ENCODE peak calls at places on chromosomes 13 and 19, in eight cellular contexts. One of them, this sample, is unnamed.

GRCh38 chr13:39485314-39485700 is 117.7 kb downstream of the LHFPL6 start:
- DNase-seq in ascending aorta: no peak
- DNase-seq in cardiac muscle cell: peak; percentile 35
- DNase-seq in choroid plexus epithelial cell: peak; percentile 41
- DNase-seq in HFF-Myc: no peak
- DNase-seq in stimulated activated CD8-positive, alpha-beta memory T cell treated with anti-CD3 and anti-CD28 coated beads, Interleukin-7, amount 100 ng/mL, for 24 hours: no peak
- DNase-seq in WTC11: no peak
- DNase-seq in head of caudate nucleus: no peak
- DNase-seq in this sample: no peak

GRCh38 chr13:32669030-32669646 is 82.9 kb downstream of the PDS5B start:
- DNase-seq in ascending aorta: no peak
- DNase-seq in cardiac muscle cell: peak; percentile 74
- DNase-seq in choroid plexus epithelial cell: peak; percentile 81
- DNase-seq in HFF-Myc: peak; percentile 14
- DNase-seq in stimulated activated CD8-positive, alpha-beta memory T cell treated with anti-CD3 and anti-CD28 coated beads, Interleukin-7, amount 100 ng/mL, for 24 hours: no peak
- DNase-seq in WTC11: no peak
- DNase-seq in head of caudate nucleus: no peak
- DNase-seq in this sample: peak; percentile 50

GRCh38 chr13:32159147-32159869 is 127.7 kb downstream of the FRY start:
- DNase-seq in ascending aorta: no peak
- DNase-seq in cardiac muscle cell: peak; percentile 49
- DNase-seq in choroid plexus epithelial cell: peak; percentile 11
- DNase-seq in HFF-Myc: no peak
- DNase-seq in stimulated activated CD8-positive, alpha-beta memory T cell treated with anti-CD3 and anti-CD28 coated beads, Interleukin-7, amount 100 ng/mL, for 24 hours: no peak
- DNase-seq in WTC11: no peak
- DNase-seq in head of caudate nucleus: no peak
- DNase-seq in this sample: no peak

GRCh38 chr19:38710416-38710702 is 33.9 kb downstream of the CAPN12 start:
- DNase-seq in ascending aorta: no peak
- DNase-seq in cardiac muscle cell: no peak
- DNase-seq in choroid plexus epithelial cell: no peak
- DNase-seq in HFF-Myc: no peak
- DNase-seq in stimulated activated CD8-positive, alpha-beta memory T cell treated with anti-CD3 and anti-CD28 coated beads, Interleukin-7, amount 100 ng/mL, for 24 hours: no peak
- DNase-seq in WTC11: no peak
- DNase-seq in head of caudate nucleus: no peak
- DNase-seq in this sample: no peak

GRCh38 chr19:8877854-8878705 is 45.9 kb downstream of the MBD3L1 start:
- DNase-seq in ascending aorta: no peak
- DNase-seq in cardiac muscle cell: no peak
- DNase-seq in choroid plexus epithelial cell: no peak
- DNase-seq in HFF-Myc: no peak
- DNase-seq in stimulated activated CD8-positive, alpha-beta memory T cell treated with anti-CD3 and anti-CD28 coated beads, Interleukin-7, amount 100 ng/mL, for 24 hours: no peak
- DNase-seq in WTC11: no peak
- DNase-seq in head of caudate nucleus: no peak
- DNase-seq in this sample: no peak

GRCh38 chr13:96172066-96172465 is 82.2 kb downstream of the HS6ST3 start:
- DNase-seq in ascending aorta: no peak
- DNase-seq in cardiac muscle cell: no peak
- DNase-seq in choroid plexus epithelial cell: no peak
- DNase-seq in HFF-Myc: no peak
- DNase-seq in stimulated activated CD8-positive, alpha-beta memory T cell treated with anti-CD3 and anti-CD28 coated beads, Interleukin-7, amount 100 ng/mL, for 24 hours: no peak
- DNase-seq in WTC11: no peak
- DNase-seq in head of caudate nucleus: no peak
- DNase-seq in this sample: no peak

GRCh38 chr13:37775871-37776270 is 93.7 kb downstream of the TRPC4 start:
- DNase-seq in ascending aorta: no peak
- DNase-seq in cardiac muscle cell: no peak
- DNase-seq in choroid plexus epithelial cell: peak; percentile 56
- DNase-seq in HFF-Myc: no peak
- DNase-seq in stimulated activated CD8-positive, alpha-beta memory T cell treated with anti-CD3 and anti-CD28 coated beads, Interleukin-7, amount 100 ng/mL, for 24 hours: no peak
- DNase-seq in WTC11: no peak
- DNase-seq in head of caudate nucleus: no peak
- DNase-seq in this sample: no peak

GRCh38 chr13:113491418-113491883 is 940 bp upstream of the DCUN1D2 start:
- DNase-seq in ascending aorta: no peak
- DNase-seq in cardiac muscle cell: peak; percentile 23
- DNase-seq in choroid plexus epithelial cell: peak; percentile 28
- DNase-seq in HFF-Myc: no peak
- DNase-seq in stimulated activated CD8-positive, alpha-beta memory T cell treated with anti-CD3 and anti-CD28 coated beads, Interleukin-7, amount 100 ng/mL, for 24 hours: no peak
- DNase-seq in WTC11: peak; percentile 34
- DNase-seq in head of caudate nucleus: no peak
- DNase-seq in this sample: no peak

GRCh38 chr13:80084086-80084676 is 256.7 kb downstream of the SPRY2 start:
- DNase-seq in ascending aorta: no peak
- DNase-seq in cardiac muscle cell: peak; percentile 95
- DNase-seq in choroid plexus epithelial cell: peak; percentile 95
- DNase-seq in HFF-Myc: peak; percentile 50
- DNase-seq in stimulated activated CD8-positive, alpha-beta memory T cell treated with anti-CD3 and anti-CD28 coated beads, Interleukin-7, amount 100 ng/mL, for 24 hours: no peak
- DNase-seq in WTC11: no peak
- DNase-seq in head of caudate nucleus: no peak
- DNase-seq in this sample: peak; percentile 93

GRCh38 chr13:110610955-110611595 is 4.3 kb upstream of the NAXD start:
- DNase-seq in ascending aorta: no peak
- DNase-seq in cardiac muscle cell: no peak
- DNase-seq in choroid plexus epithelial cell: no peak
- DNase-seq in HFF-Myc: no peak
- DNase-seq in stimulated activated CD8-positive, alpha-beta memory T cell treated with anti-CD3 and anti-CD28 coated beads, Interleukin-7, amount 100 ng/mL, for 24 hours: no peak
- DNase-seq in WTC11: no peak
- DNase-seq in head of caudate nucleus: peak; percentile 24
- DNase-seq in this sample: no peak

GRCh38 chr13:74171621-74172020 is 37.4 kb upstream of the KLF12 start:
- DNase-seq in ascending aorta: no peak
- DNase-seq in cardiac muscle cell: no peak
- DNase-seq in choroid plexus epithelial cell: no peak
- DNase-seq in HFF-Myc: no peak
- DNase-seq in stimulated activated CD8-positive, alpha-beta memory T cell treated with anti-CD3 and anti-CD28 coated beads, Interleukin-7, amount 100 ng/mL, for 24 hours: no peak
- DNase-seq in WTC11: no peak
- DNase-seq in head of caudate nucleus: no peak
- DNase-seq in this sample: no peak

GRCh38 chr13:112450118-112450517 is 74.0 kb downstream of the SPACA7 start:
- DNase-seq in ascending aorta: no peak
- DNase-seq in cardiac muscle cell: no peak
- DNase-seq in choroid plexus epithelial cell: no peak
- DNase-seq in HFF-Myc: no peak
- DNase-seq in stimulated activated CD8-positive, alpha-beta memory T cell treated with anti-CD3 and anti-CD28 coated beads, Interleukin-7, amount 100 ng/mL, for 24 hours: no peak
- DNase-seq in WTC11: no peak
- DNase-seq in head of caudate nucleus: no peak
- DNase-seq in this sample: no peak

GRCh38 chr13:35140831-35141230 is 198.8 kb downstream of the NBEA start:
- DNase-seq in ascending aorta: no peak
- DNase-seq in cardiac muscle cell: no peak
- DNase-seq in choroid plexus epithelial cell: no peak
- DNase-seq in HFF-Myc: peak; percentile 69
- DNase-seq in stimulated activated CD8-positive, alpha-beta memory T cell treated with anti-CD3 and anti-CD28 coated beads, Interleukin-7, amount 100 ng/mL, for 24 hours: no peak
- DNase-seq in WTC11: no peak
- DNase-seq in head of caudate nucleus: no peak
- DNase-seq in this sample: no peak

GRCh38 chr13:32391101-32391620 is 36.8 kb downstream of the N4BP2L1 start:
- DNase-seq in ascending aorta: no peak
- DNase-seq in cardiac muscle cell: no peak
- DNase-seq in choroid plexus epithelial cell: no peak
- DNase-seq in HFF-Myc: no peak
- DNase-seq in stimulated activated CD8-positive, alpha-beta memory T cell treated with anti-CD3 and anti-CD28 coated beads, Interleukin-7, amount 100 ng/mL, for 24 hours: no peak
- DNase-seq in WTC11: peak; percentile 43
- DNase-seq in head of caudate nucleus: no peak
- DNase-seq in this sample: no peak

GRCh38 chr19:19006213-19006612 is 27.1 kb downstream of the SUGP2 start:
- DNase-seq in ascending aorta: no peak
- DNase-seq in cardiac muscle cell: peak; percentile 26
- DNase-seq in choroid plexus epithelial cell: peak; percentile 15
- DNase-seq in HFF-Myc: no peak
- DNase-seq in stimulated activated CD8-positive, alpha-beta memory T cell treated with anti-CD3 and anti-CD28 coated beads, Interleukin-7, amount 100 ng/mL, for 24 hours: no peak
- DNase-seq in WTC11: no peak
- DNase-seq in head of caudate nucleus: no peak
- DNase-seq in this sample: no peak

GRCh38 chr19:45247136-45247535 is 1.9 kb upstream of the EXOC3L2 start:
- DNase-seq in ascending aorta: no peak
- DNase-seq in cardiac muscle cell: no peak
- DNase-seq in choroid plexus epithelial cell: no peak
- DNase-seq in HFF-Myc: no peak
- DNase-seq in stimulated activated CD8-positive, alpha-beta memory T cell treated with anti-CD3 and anti-CD28 coated beads, Interleukin-7, amount 100 ng/mL, for 24 hours: no peak
- DNase-seq in WTC11: no peak
- DNase-seq in head of caudate nucleus: no peak
- DNase-seq in this sample: no peak

GRCh38 chr19:19120308-19121156 is 17.7 kb downstream of the TMEM161A start:
- DNase-seq in ascending aorta: no peak
- DNase-seq in cardiac muscle cell: peak; percentile 95
- DNase-seq in choroid plexus epithelial cell: peak; percentile 97
- DNase-seq in HFF-Myc: no peak
- DNase-seq in stimulated activated CD8-positive, alpha-beta memory T cell treated with anti-CD3 and anti-CD28 coated beads, Interleukin-7, amount 100 ng/mL, for 24 hours: no peak
- DNase-seq in WTC11: peak; percentile 100
- DNase-seq in head of caudate nucleus: peak; percentile 42
- DNase-seq in this sample: no peak

GRCh38 chr19:39514840-39515550 is at the start of gene SELENOV:
- DNase-seq in ascending aorta: no peak
- DNase-seq in cardiac muscle cell: no peak
- DNase-seq in choroid plexus epithelial cell: no peak
- DNase-seq in HFF-Myc: no peak
- DNase-seq in stimulated activated CD8-positive, alpha-beta memory T cell treated with anti-CD3 and anti-CD28 coated beads, Interleukin-7, amount 100 ng/mL, for 24 hours: no peak
- DNase-seq in WTC11: peak; percentile 90
- DNase-seq in head of caudate nucleus: no peak
- DNase-seq in this sample: no peak

GRCh38 chr13:113886561-113887112 is 22.8 kb upstream of the GAS6 start:
- DNase-seq in ascending aorta: no peak
- DNase-seq in cardiac muscle cell: no peak
- DNase-seq in choroid plexus epithelial cell: no peak
- DNase-seq in HFF-Myc: no peak
- DNase-seq in stimulated activated CD8-positive, alpha-beta memory T cell treated with anti-CD3 and anti-CD28 coated beads, Interleukin-7, amount 100 ng/mL, for 24 hours: no peak
- DNase-seq in WTC11: no peak
- DNase-seq in head of caudate nucleus: no peak
- DNase-seq in this sample: no peak

GRCh38 chr19:8305798-8306197 is 2.4 kb downstream of the CD320 start:
- DNase-seq in ascending aorta: no peak
- DNase-seq in cardiac muscle cell: no peak
- DNase-seq in choroid plexus epithelial cell: no peak
- DNase-seq in HFF-Myc: no peak
- DNase-seq in stimulated activated CD8-positive, alpha-beta memory T cell treated with anti-CD3 and anti-CD28 coated beads, Interleukin-7, amount 100 ng/mL, for 24 hours: no peak
- DNase-seq in WTC11: peak; percentile 5
- DNase-seq in head of caudate nucleus: no peak
- DNase-seq in this sample: no peak

GRCh38 chr19:34316247-34316646 is 48.7 kb upstream of the GPI start:
- DNase-seq in ascending aorta: no peak
- DNase-seq in cardiac muscle cell: no peak
- DNase-seq in choroid plexus epithelial cell: no peak
- DNase-seq in HFF-Myc: no peak
- DNase-seq in stimulated activated CD8-positive, alpha-beta memory T cell treated with anti-CD3 and anti-CD28 coated beads, Interleukin-7, amount 100 ng/mL, for 24 hours: no peak
- DNase-seq in WTC11: no peak
- DNase-seq in head of caudate nucleus: no peak
- DNase-seq in this sample: no peak

GRCh38 chr19:38231918-38232317 is 7.9 kb upstream of the DPF1 start:
- DNase-seq in ascending aorta: no peak
- DNase-seq in cardiac muscle cell: no peak
- DNase-seq in choroid plexus epithelial cell: no peak
- DNase-seq in HFF-Myc: no peak
- DNase-seq in stimulated activated CD8-positive, alpha-beta memory T cell treated with anti-CD3 and anti-CD28 coated beads, Interleukin-7, amount 100 ng/mL, for 24 hours: no peak
- DNase-seq in WTC11: no peak
- DNase-seq in head of caudate nucleus: no peak
- DNase-seq in this sample: no peak

GRCh38 chr19:49333426-49334288 is 1.5 kb upstream of the CD37 start:
- DNase-seq in ascending aorta: peak; percentile 65
- DNase-seq in cardiac muscle cell: peak; percentile 31
- DNase-seq in choroid plexus epithelial cell: no peak
- DNase-seq in HFF-Myc: no peak
- DNase-seq in stimulated activated CD8-positive, alpha-beta memory T cell treated with anti-CD3 and anti-CD28 coated beads, Interleukin-7, amount 100 ng/mL, for 24 hours: no peak
- DNase-seq in WTC11: no peak
- DNase-seq in head of caudate nucleus: peak; percentile 23
- DNase-seq in this sample: no peak

GRCh38 chr19:41325947-41326706 is 16.2 kb downstream of the CCDC97 start:
- DNase-seq in ascending aorta: no peak
- DNase-seq in cardiac muscle cell: peak; percentile 57
- DNase-seq in choroid plexus epithelial cell: peak; percentile 84
- DNase-seq in HFF-Myc: no peak
- DNase-seq in stimulated activated CD8-positive, alpha-beta memory T cell treated with anti-CD3 and anti-CD28 coated beads, Interleukin-7, amount 100 ng/mL, for 24 hours: no peak
- DNase-seq in WTC11: no peak
- DNase-seq in head of caudate nucleus: no peak
- DNase-seq in this sample: no peak

GRCh38 chr19:57171551-57172081 is 4.3 kb upstream of the DUXA start:
- DNase-seq in ascending aorta: peak; percentile 63
- DNase-seq in cardiac muscle cell: peak; percentile 55
- DNase-seq in choroid plexus epithelial cell: peak; percentile 61
- DNase-seq in HFF-Myc: no peak
- DNase-seq in stimulated activated CD8-positive, alpha-beta memory T cell treated with anti-CD3 and anti-CD28 coated beads, Interleukin-7, amount 100 ng/mL, for 24 hours: no peak
- DNase-seq in WTC11: peak; percentile 12
- DNase-seq in head of caudate nucleus: peak; percentile 54
- DNase-seq in this sample: peak; percentile 61

GRCh38 chr19:29188704-29189375 is 24.1 kb downstream of the UQCRFS1 start:
- DNase-seq in ascending aorta: no peak
- DNase-seq in cardiac muscle cell: peak; percentile 6
- DNase-seq in choroid plexus epithelial cell: no peak
- DNase-seq in HFF-Myc: no peak
- DNase-seq in stimulated activated CD8-positive, alpha-beta memory T cell treated with anti-CD3 and anti-CD28 coated beads, Interleukin-7, amount 100 ng/mL, for 24 hours: no peak
- DNase-seq in WTC11: no peak
- DNase-seq in head of caudate nucleus: no peak
- DNase-seq in this sample: no peak

GRCh38 chr19:5801796-5802616 is 2.9 kb upstream of the NRTN start:
- DNase-seq in ascending aorta: no peak
- DNase-seq in cardiac muscle cell: peak; percentile 37
- DNase-seq in choroid plexus epithelial cell: peak; percentile 44
- DNase-seq in HFF-Myc: peak; percentile 97
- DNase-seq in stimulated activated CD8-positive, alpha-beta memory T cell treated with anti-CD3 and anti-CD28 coated beads, Interleukin-7, amount 100 ng/mL, for 24 hours: no peak
- DNase-seq in WTC11: peak; percentile 80
- DNase-seq in head of caudate nucleus: no peak
- DNase-seq in this sample: peak; percentile 71

GRCh38 chr19:5048091-5048726 is 79.3 kb downstream of the KDM4B start:
- DNase-seq in ascending aorta: peak; percentile 89
- DNase-seq in cardiac muscle cell: peak; percentile 87
- DNase-seq in choroid plexus epithelial cell: peak; percentile 82
- DNase-seq in HFF-Myc: no peak
- DNase-seq in stimulated activated CD8-positive, alpha-beta memory T cell treated with anti-CD3 and anti-CD28 coated beads, Interleukin-7, amount 100 ng/mL, for 24 hours: peak; percentile 26
- DNase-seq in WTC11: peak; percentile 92
- DNase-seq in head of caudate nucleus: peak; percentile 76
- DNase-seq in this sample: peak; percentile 79

GRCh38 chr13:109776575-109776974 is 9.8 kb downstream of the IRS2 start:
- DNase-seq in ascending aorta: no peak
- DNase-seq in cardiac muscle cell: no peak
- DNase-seq in choroid plexus epithelial cell: no peak
- DNase-seq in HFF-Myc: no peak
- DNase-seq in stimulated activated CD8-positive, alpha-beta memory T cell treated with anti-CD3 and anti-CD28 coated beads, Interleukin-7, amount 100 ng/mL, for 24 hours: no peak
- DNase-seq in WTC11: no peak
- DNase-seq in head of caudate nucleus: no peak
- DNase-seq in this sample: no peak

GRCh38 chr13:73902847-73903246 is 231.4 kb downstream of the KLF12 start:
- DNase-seq in ascending aorta: no peak
- DNase-seq in cardiac muscle cell: no peak
- DNase-seq in choroid plexus epithelial cell: no peak
- DNase-seq in HFF-Myc: no peak
- DNase-seq in stimulated activated CD8-positive, alpha-beta memory T cell treated with anti-CD3 and anti-CD28 coated beads, Interleukin-7, amount 100 ng/mL, for 24 hours: no peak
- DNase-seq in WTC11: no peak
- DNase-seq in head of caudate nucleus: no peak
- DNase-seq in this sample: no peak

GRCh38 chr19:17473041-17473440 is 2.7 kb downstream of the SLC27A1 start:
- DNase-seq in ascending aorta: no peak
- DNase-seq in cardiac muscle cell: peak; percentile 82
- DNase-seq in choroid plexus epithelial cell: peak; percentile 93
- DNase-seq in HFF-Myc: peak; percentile 73
- DNase-seq in stimulated activated CD8-positive, alpha-beta memory T cell treated with anti-CD3 and anti-CD28 coated beads, Interleukin-7, amount 100 ng/mL, for 24 hours: no peak
- DNase-seq in WTC11: no peak
- DNase-seq in head of caudate nucleus: no peak
- DNase-seq in this sample: no peak

GRCh38 chr13:98123176-98123575 is 19.7 kb upstream of the FARP1 start:
- DNase-seq in ascending aorta: no peak
- DNase-seq in cardiac muscle cell: no peak
- DNase-seq in choroid plexus epithelial cell: no peak
- DNase-seq in HFF-Myc: no peak
- DNase-seq in stimulated activated CD8-positive, alpha-beta memory T cell treated with anti-CD3 and anti-CD28 coated beads, Interleukin-7, amount 100 ng/mL, for 24 hours: no peak
- DNase-seq in WTC11: no peak
- DNase-seq in head of caudate nucleus: no peak
- DNase-seq in this sample: no peak